ENCODE peak calls at places on chromosome 5, in seven cellular contexts. Q is NCI-H748 treated with DMSO at 0.1 percent for 48 hours; D is adrenal gland; G is ovary; A is stimulated activated CD4-positive, alpha-beta T cell treated with anti-CD3 and anti-CD28 coated beads, Interleukin-2, amount 100 ng/mL, for 48 hours; B is AG09319; R is hepatocyte. Z is an unnamed sample.

GRCh38 chr5:173451031-173451430 is 122.8 kb upstream of the STC2 start:
- DNase-seq in Q (no peak), D (no peak), G (no peak), A (no peak), B (no peak), R (peak), Z (peak)

GRCh38 chr5:73088026-73088425 is 32.3 kb upstream of the TMEM171 start:
- DNase-seq in Q (no peak), D (no peak), G (no peak), A (no peak), B (no peak), R (no peak), Z (no peak)

GRCh38 chr5:161740433-161740832 is 54.9 kb downstream of the GABRA6 start:
- DNase-seq in Q (no peak), D (no peak), G (no peak), A (no peak), B (no peak), R (no peak), Z (no peak)

GRCh38 chr5:33369470-33370134 is 71.2 kb upstream of the TARS1 start:
- DNase-seq in Q (no peak), D (no peak), G (no peak), A (no peak), B (no peak), R (no peak), Z (no peak)

GRCh38 chr5:172508471-172509404 is 54.4 kb upstream of the SH3PXD2B start:
- DNase-seq in Q (no peak), D (no peak), G (peak), A (no peak), B (no peak), R (no peak), Z (no peak)

GRCh38 chr5:56192246-56192645 is 40.9 kb downstream of the ANKRD55 start:
- DNase-seq in Q (no peak), D (no peak), G (no peak), A (no peak), B (no peak), R (no peak), Z (no peak)

GRCh38 chr5:31156761-31157160 is 36.7 kb upstream of the CDH6 start:
- DNase-seq in Q (no peak), D (no peak), G (no peak), A (no peak), B (no peak), R (no peak), Z (no peak)

GRCh38 chr5:115379622-115380344 is 83.3 kb upstream of the CCDC112 start:
- DNase-seq in Q (peak), D (no peak), G (no peak), A (no peak), B (no peak), R (no peak), Z (peak)

GRCh38 chr5:143557061-143557818 is 153.8 kb upstream of the NR3C1 start:
- DNase-seq in Q (peak), D (no peak), G (no peak), A (no peak), B (no peak), R (no peak), Z (peak)

GRCh38 chr5:6476313-6476661 is 27.6 kb downstream of the UBE2QL1 start:
- DNase-seq in Q (no peak), D (no peak), G (no peak), A (no peak), B (no peak), R (no peak), Z (no peak)

GRCh38 chr5:179378441-179379271 is 33.4 kb upstream of the ADAMTS2 start:
- DNase-seq in Q (no peak), D (no peak), G (no peak), A (no peak), B (no peak), R (peak), Z (peak)

GRCh38 chr5:128213340-128213739 is 129.8 kb downstream of the SLC12A2 start:
- DNase-seq in Q (peak), D (peak), G (peak), A (peak), B (peak), R (peak), Z (peak)

GRCh38 chr5:67693956-67694564 is 497.5 kb upstream of the CD180 start:
- DNase-seq in Q (no peak), D (peak), G (peak), A (no peak), B (no peak), R (peak), Z (no peak)

GRCh38 chr5:11166906-11167305 is 405.9 kb upstream of the DAP start:
- DNase-seq in Q (no peak), D (peak), G (no peak), A (no peak), B (no peak), R (no peak), Z (peak)

GRCh38 chr5:81751836-81752643 is 1.1 kb upstream of the SSBP2 start:
- DNase-seq in Q (no peak), D (no peak), G (peak), A (no peak), B (no peak), R (no peak), Z (no peak)

GRCh38 chr5:109945097-109945678 is 255.5 kb downstream of the MAN2A1 start:
- DNase-seq in Q (no peak), D (no peak), G (no peak), A (no peak), B (no peak), R (no peak), Z (no peak)

GRCh38 chr5:141952030-141952429 is 6.0 kb downstream of the PCDH12 start:
- DNase-seq in Q (no peak), D (no peak), G (no peak), A (no peak), B (no peak), R (no peak), Z (no peak)

GRCh38 chr5:138949988-138950387 is 74.9 kb upstream of the LRRTM2 start:
- DNase-seq in Q (no peak), D (peak), G (no peak), A (no peak), B (no peak), R (no peak), Z (no peak)

GRCh38 chr5:62190173-62190572 is 115.8 kb upstream of the KIF2A start:
- DNase-seq in Q (no peak), D (no peak), G (no peak), A (no peak), B (no peak), R (no peak), Z (no peak)

GRCh38 chr5:1008451-1009358 is at the start of gene NKD2:
- DNase-seq in Q (peak), D (peak), G (peak), A (peak), B (no peak), R (peak), Z (peak)

GRCh38 chr5:95726811-95727763 is 4.0 kb upstream of the RHOBTB3 start:
- DNase-seq in Q (no peak), D (no peak), G (no peak), A (no peak), B (no peak), R (no peak), Z (no peak)